ENCODE peak calls at places on chromosomes 11 and 22, in eight cellular contexts. Y is NCI-H345; D is A549; K is RKO; C is NCI-H1105 treated with DMSO at 0.1 percent for 48 hours; Z is effector CD4-positive, alpha-beta T cell; J is iris pigment epithelial cell; F is midbrain. P is an unnamed sample.

GRCh38 chr11:12636871-12637410 is 37.3 kb upstream of the TEAD1 start:
- DNase-seq in Y (no peak), D (no peak), K (no peak), C (no peak), Z (no peak), J (no peak), F (no peak), P (no peak)

GRCh38 chr11:118998822-118999221 is 884 bp downstream of the CENATAC start:
- DNase-seq in Y (no peak), D (peak), K (peak), C (no peak), Z (no peak), J (peak), F (no peak), P (no peak)

GRCh38 chr11:126403658-126404057 is 48.2 kb downstream of the ST3GAL4 start:
- DNase-seq in Y (no peak), D (no peak), K (no peak), C (no peak), Z (no peak), J (peak), F (no peak), P (no peak)

GRCh38 chr11:64246874-64247728 is at the start of gene PPP1R14B:
- DNase-seq in Y (peak), D (peak), K (peak), C (peak), Z (peak), J (peak), F (peak), P (peak)

GRCh38 chr11:124917115-124917637 is 1.9 kb upstream of the HEPN1 start:
- DNase-seq in Y (no peak), D (no peak), K (no peak), C (no peak), Z (no peak), J (peak), F (peak), P (no peak)

GRCh38 chr11:11985016-11985715 is 23.3 kb downstream of the DKK3 start:
- DNase-seq in Y (no peak), D (no peak), K (peak), C (no peak), Z (no peak), J (peak), F (no peak), P (no peak)

GRCh38 chr11:3613998-3614741 is 27.6 kb downstream of the ART5 start:
- DNase-seq in Y (no peak), D (no peak), K (no peak), C (no peak), Z (no peak), J (no peak), F (peak), P (no peak)

GRCh38 chr11:72631806-72632731 is 42.2 kb downstream of the PDE2A start:
- DNase-seq in Y (no peak), D (no peak), K (peak), C (no peak), Z (no peak), J (no peak), F (peak), P (no peak)

GRCh38 chr11:104830080-104830479 is 68.2 kb downstream of the CASP12 start:
- DNase-seq in Y (no peak), D (no peak), K (peak), C (no peak), Z (no peak), J (peak), F (no peak), P (no peak)

GRCh38 chr11:128195057-128195751 is 392.2 kb downstream of the ETS1 start:
- DNase-seq in Y (no peak), D (no peak), K (no peak), C (no peak), Z (peak), J (peak), F (no peak), P (peak)

GRCh38 chr11:79400206-79400605 is 40.6 kb downstream of the TENM4 start:
- DNase-seq in Y (no peak), D (no peak), K (no peak), C (no peak), Z (no peak), J (no peak), F (no peak), P (no peak)

GRCh38 chr11:117985953-117986887 is at the start of gene IL10RA:
- DNase-seq in Y (peak), D (peak), K (peak), C (peak), Z (peak), J (peak), F (peak), P (peak)

GRCh38 chr11:35424157-35424945 is 5.0 kb upstream of the SLC1A2 start:
- DNase-seq in Y (no peak), D (no peak), K (no peak), C (no peak), Z (no peak), J (no peak), F (no peak), P (no peak)

GRCh38 chr22:49373289-49373666 is 454.4 kb downstream of the BRD1 start:
- DNase-seq in Y (no peak), D (no peak), K (no peak), C (no peak), Z (no peak), J (no peak), F (no peak), P (no peak)